ENCODE peak calls at places on chromosomes 4 and X, in eight cellular contexts. One of them, this sample, is unnamed.

GRCh38 chr4:115101675-115102074 is 11.7 kb downstream of the NDST4 start:
- DNase-seq in hepatocyte: no peak
- DNase-seq in lower leg skin: no peak
- DNase-seq in pancreas: no peak
- DNase-seq in GM20000: no peak
- DNase-seq in Caco-2: no peak
- DNase-seq in GM10248: no peak
- DNase-seq in cardiac muscle cell: no peak
- DNase-seq in this sample: no peak

GRCh38 chr4:42768125-42768748 is 111.3 kb upstream of the ATP8A1 start:
- DNase-seq in cardiac muscle cell: no peak
- DNase-seq in lower leg skin: no peak
- DNase-seq in pancreas: no peak
- DNase-seq in hepatocyte: no peak
- DNase-seq in GM10248: no peak
- DNase-seq in GM20000: no peak
- DNase-seq in Caco-2: no peak
- DNase-seq in this sample: no peak

GRCh38 chrX:126165721-126166401 is at the start of gene DCAF12L2:
- DNase-seq in hepatocyte: peak
- DNase-seq in GM10248: no peak
- DNase-seq in lower leg skin: peak
- DNase-seq in Caco-2: no peak
- DNase-seq in GM20000: no peak
- DNase-seq in cardiac muscle cell: peak
- DNase-seq in pancreas: peak
- DNase-seq in this sample: no peak

GRCh38 chrX:47743504-47743903 is 84.5 kb upstream of the UXT start:
- DNase-seq in pancreas: no peak
- DNase-seq in Caco-2: no peak
- DNase-seq in GM20000: no peak
- DNase-seq in hepatocyte: no peak
- DNase-seq in GM10248: no peak
- DNase-seq in cardiac muscle cell: peak
- DNase-seq in lower leg skin: no peak
- DNase-seq in this sample: no peak

GRCh38 chr4:7244343-7244680 is 52.0 kb downstream of the SORCS2 start:
- DNase-seq in GM10248: no peak
- DNase-seq in cardiac muscle cell: no peak
- DNase-seq in GM20000: no peak
- DNase-seq in lower leg skin: no peak
- DNase-seq in hepatocyte: no peak
- DNase-seq in Caco-2: no peak
- DNase-seq in pancreas: no peak
- DNase-seq in this sample: no peak

GRCh38 chr4:144575181-144575580 is 70.8 kb upstream of the HHIP start:
- DNase-seq in Caco-2: no peak
- DNase-seq in cardiac muscle cell: peak
- DNase-seq in lower leg skin: no peak
- DNase-seq in hepatocyte: peak
- DNase-seq in pancreas: no peak
- DNase-seq in GM20000: no peak
- DNase-seq in GM10248: no peak
- DNase-seq in this sample: no peak

GRCh38 chr4:102230194-102230593 is 115.1 kb downstream of the SLC39A8 start:
- DNase-seq in GM10248: no peak
- DNase-seq in lower leg skin: no peak
- DNase-seq in hepatocyte: no peak
- DNase-seq in GM20000: no peak
- DNase-seq in Caco-2: no peak
- DNase-seq in pancreas: no peak
- DNase-seq in cardiac muscle cell: no peak
- DNase-seq in this sample: no peak

GRCh38 chr4:44651425-44651824 is at the start of gene YIPF7:
- DNase-seq in Caco-2: no peak
- DNase-seq in lower leg skin: no peak
- DNase-seq in pancreas: no peak
- DNase-seq in GM20000: no peak
- DNase-seq in GM10248: no peak
- DNase-seq in hepatocyte: no peak
- DNase-seq in cardiac muscle cell: no peak
- DNase-seq in this sample: no peak

GRCh38 chr4:139875456-139875855 is 209.8 kb downstream of the MGST2 start:
- DNase-seq in Caco-2: no peak
- DNase-seq in GM10248: no peak
- DNase-seq in hepatocyte: no peak
- DNase-seq in cardiac muscle cell: no peak
- DNase-seq in pancreas: no peak
- DNase-seq in GM20000: no peak
- DNase-seq in lower leg skin: no peak
- DNase-seq in this sample: no peak

GRCh38 chrX:9522756-9523155 is 57.9 kb downstream of the TBL1X start:
- DNase-seq in lower leg skin: no peak
- DNase-seq in pancreas: no peak
- DNase-seq in Caco-2: no peak
- DNase-seq in hepatocyte: no peak
- DNase-seq in GM20000: no peak
- DNase-seq in GM10248: no peak
- DNase-seq in cardiac muscle cell: no peak
- DNase-seq in this sample: no peak

GRCh38 chr4:128597515-128597914 is 212.0 kb upstream of the JADE1 start:
- DNase-seq in pancreas: no peak
- DNase-seq in GM10248: no peak
- DNase-seq in cardiac muscle cell: no peak
- DNase-seq in lower leg skin: no peak
- DNase-seq in hepatocyte: no peak
- DNase-seq in GM20000: no peak
- DNase-seq in Caco-2: no peak
- DNase-seq in this sample: no peak

GRCh38 chr4:91471280-91471679 is 832.5 kb upstream of the GRID2 start:
- DNase-seq in Caco-2: no peak
- DNase-seq in pancreas: no peak
- DNase-seq in cardiac muscle cell: no peak
- DNase-seq in hepatocyte: no peak
- DNase-seq in lower leg skin: no peak
- DNase-seq in GM10248: no peak
- DNase-seq in GM20000: no peak
- DNase-seq in this sample: no peak

GRCh38 chr4:100707786-100708185 is 190.0 kb upstream of the EMCN start:
- DNase-seq in cardiac muscle cell: peak
- DNase-seq in hepatocyte: no peak
- DNase-seq in lower leg skin: no peak
- DNase-seq in GM20000: no peak
- DNase-seq in GM10248: no peak
- DNase-seq in pancreas: no peak
- DNase-seq in Caco-2: no peak
- DNase-seq in this sample: no peak

GRCh38 chrX:25558137-25558536 is 542.4 kb upstream of the ARX start:
- DNase-seq in hepatocyte: no peak
- DNase-seq in cardiac muscle cell: no peak
- DNase-seq in GM10248: no peak
- DNase-seq in Caco-2: no peak
- DNase-seq in GM20000: no peak
- DNase-seq in lower leg skin: no peak
- DNase-seq in pancreas: no peak
- DNase-seq in this sample: no peak

GRCh38 chrX:113275769-113276168 is 435.1 kb upstream of the AMOT start:
- DNase-seq in cardiac muscle cell: no peak
- DNase-seq in lower leg skin: no peak
- DNase-seq in pancreas: no peak
- DNase-seq in hepatocyte: no peak
- DNase-seq in GM10248: no peak
- DNase-seq in GM20000: no peak
- DNase-seq in Caco-2: no peak
- DNase-seq in this sample: no peak

GRCh38 chr4:21451032-21451431 is 497.5 kb downstream of the KCNIP4 start:
- DNase-seq in hepatocyte: no peak
- DNase-seq in GM20000: no peak
- DNase-seq in GM10248: no peak
- DNase-seq in lower leg skin: no peak
- DNase-seq in pancreas: no peak
- DNase-seq in Caco-2: no peak
- DNase-seq in cardiac muscle cell: peak
- DNase-seq in this sample: peak

GRCh38 chr4:21450331-21450730 is 498.2 kb downstream of the KCNIP4 start:
- DNase-seq in GM10248: no peak
- DNase-seq in GM20000: no peak
- DNase-seq in Caco-2: no peak
- DNase-seq in cardiac muscle cell: no peak
- DNase-seq in hepatocyte: no peak
- DNase-seq in lower leg skin: no peak
- DNase-seq in pancreas: no peak
- DNase-seq in this sample: peak

GRCh38 chr4:21452931-21453330 is 495.6 kb downstream of the KCNIP4 start:
- DNase-seq in hepatocyte: no peak
- DNase-seq in GM10248: no peak
- DNase-seq in cardiac muscle cell: no peak
- DNase-seq in Caco-2: no peak
- DNase-seq in GM20000: no peak
- DNase-seq in lower leg skin: no peak
- DNase-seq in pancreas: no peak
- DNase-seq in this sample: no peak

GRCh38 chr4:21447320-21448055 is 501.1 kb downstream of the KCNIP4 start:
- DNase-seq in hepatocyte: peak
- DNase-seq in cardiac muscle cell: no peak
- DNase-seq in lower leg skin: no peak
- DNase-seq in GM20000: no peak
- DNase-seq in pancreas: no peak
- DNase-seq in GM10248: no peak
- DNase-seq in Caco-2: no peak
- DNase-seq in this sample: peak
- TF ChIP-seq CTCF in hepatocyte: no peak
- TF ChIP-seq CTCF in cardiac muscle cell: no peak
- TF ChIP-seq CTCF in lower leg skin: no peak
- TF ChIP-seq CTCF in GM20000: no peak
- TF ChIP-seq CTCF in pancreas: no peak
- TF ChIP-seq CTCF in GM10248: no peak
- TF ChIP-seq CTCF in Caco-2: no peak
- TF ChIP-seq CTCF in this sample: no peak

GRCh38 chrX:78098108-78098507 is 5.9 kb upstream of the PGK1 start:
- DNase-seq in lower leg skin: no peak
- DNase-seq in hepatocyte: no peak
- DNase-seq in GM20000: no peak
- DNase-seq in GM10248: no peak
- DNase-seq in cardiac muscle cell: no peak
- DNase-seq in Caco-2: no peak
- DNase-seq in pancreas: no peak
- DNase-seq in this sample: no peak

DNA sequence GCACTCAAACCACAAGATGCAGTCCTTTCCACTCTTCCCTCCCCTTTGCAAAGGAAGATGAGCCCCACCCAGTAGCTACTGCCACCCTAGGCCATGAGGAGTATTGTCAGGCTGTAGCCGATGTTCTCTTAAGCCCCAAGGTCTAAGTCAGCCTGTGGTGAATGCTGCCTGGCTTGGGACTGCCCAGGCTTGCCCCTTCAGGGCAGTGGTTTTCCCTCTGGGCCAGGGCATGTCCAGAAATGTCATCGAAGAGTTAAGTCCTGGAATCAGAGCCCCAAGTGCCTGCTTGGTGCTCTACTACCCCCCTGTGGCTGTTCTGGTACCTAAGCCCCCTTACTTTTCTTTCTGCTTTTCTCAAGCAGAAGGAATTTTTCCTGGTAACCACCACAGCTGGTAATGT is 11.8 kb upstream of the PGK1 start:
- DNase-seq in hepatocyte: no peak
- DNase-seq in lower leg skin: no peak
- DNase-seq in GM10248: no peak
- DNase-seq in pancreas: no peak
- DNase-seq in GM20000: no peak
- DNase-seq in Caco-2: no peak
- DNase-seq in cardiac muscle cell: peak
- DNase-seq in this sample: peak
- TF ChIP-seq CTCF in hepatocyte: no peak
- TF ChIP-seq CTCF in lower leg skin: no peak
- TF ChIP-seq CTCF in GM10248: peak
- TF ChIP-seq CTCF in pancreas: no peak
- TF ChIP-seq CTCF in GM20000: peak
- TF ChIP-seq CTCF in Caco-2: no peak
- TF ChIP-seq CTCF in cardiac muscle cell: peak
- TF ChIP-seq CTCF in this sample: peak

GRCh38 chr4:178599521-178599920 is 1157.3 kb upstream of the AGA start:
- DNase-seq in GM20000: no peak
- DNase-seq in Caco-2: no peak
- DNase-seq in hepatocyte: no peak
- DNase-seq in pancreas: no peak
- DNase-seq in cardiac muscle cell: no peak
- DNase-seq in GM10248: no peak
- DNase-seq in lower leg skin: no peak
- DNase-seq in this sample: peak
- TF ChIP-seq CTCF in GM20000: no peak
- TF ChIP-seq CTCF in Caco-2: no peak
- TF ChIP-seq CTCF in hepatocyte: peak
- TF ChIP-seq CTCF in pancreas: no peak
- TF ChIP-seq CTCF in cardiac muscle cell: no peak
- TF ChIP-seq CTCF in GM10248: no peak
- TF ChIP-seq CTCF in lower leg skin: no peak
- TF ChIP-seq CTCF in this sample: no peak

DNA sequence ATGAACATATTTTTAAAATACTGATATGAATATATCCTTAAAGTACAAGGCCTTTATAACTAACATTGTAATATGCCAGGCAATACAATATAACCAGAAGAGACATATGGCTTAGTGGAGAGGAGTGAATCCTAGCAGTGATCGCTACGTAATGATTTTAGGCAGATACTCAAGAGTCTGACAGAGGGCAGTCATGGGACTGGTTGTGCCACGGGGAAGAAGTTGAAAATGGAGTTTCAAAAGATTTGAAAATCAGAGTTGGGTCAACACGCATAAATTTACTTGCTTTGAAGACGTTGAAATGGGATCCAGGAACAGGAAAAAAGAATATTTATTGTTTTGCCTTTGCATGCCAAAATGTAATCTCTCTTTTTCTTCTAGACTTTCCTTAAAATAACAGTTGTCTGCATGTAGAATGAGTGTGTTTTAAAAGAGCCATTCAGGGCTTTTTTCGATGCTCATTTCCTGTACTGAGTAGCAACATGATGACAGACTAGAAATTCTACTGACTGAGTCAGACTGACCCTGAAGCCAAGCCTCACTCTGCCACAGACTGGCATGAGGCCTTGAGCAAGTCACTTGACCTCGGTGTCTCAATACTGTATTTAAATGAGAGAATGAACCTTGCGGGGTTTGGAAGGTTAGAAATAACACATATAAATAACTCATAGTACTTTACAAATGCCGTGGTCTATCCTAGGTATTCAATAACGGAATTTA is 8.1 kb upstream of the SMS start:
- DNase-seq in hepatocyte: no peak
- DNase-seq in cardiac muscle cell: peak
- DNase-seq in lower leg skin: no peak
- DNase-seq in GM20000: no peak
- DNase-seq in GM10248: no peak
- DNase-seq in Caco-2: no peak
- DNase-seq in pancreas: no peak
- DNase-seq in this sample: peak
- TF ChIP-seq CTCF in hepatocyte: no peak
- TF ChIP-seq CTCF in cardiac muscle cell: no peak
- TF ChIP-seq CTCF in lower leg skin: no peak
- TF ChIP-seq CTCF in GM20000: no peak
- TF ChIP-seq CTCF in GM10248: no peak
- TF ChIP-seq CTCF in Caco-2: no peak
- TF ChIP-seq CTCF in pancreas: no peak
- TF ChIP-seq CTCF in this sample: no peak

GRCh38 chrX:30935985-30936384 is 46.9 kb upstream of the TAB3 start:
- DNase-seq in Caco-2: peak
- DNase-seq in GM20000: no peak
- DNase-seq in hepatocyte: peak
- DNase-seq in lower leg skin: no peak
- DNase-seq in GM10248: no peak
- DNase-seq in cardiac muscle cell: peak
- DNase-seq in pancreas: no peak
- DNase-seq in this sample: peak
- TF ChIP-seq CTCF in Caco-2: no peak
- TF ChIP-seq CTCF in GM20000: no peak
- TF ChIP-seq CTCF in hepatocyte: peak
- TF ChIP-seq CTCF in lower leg skin: no peak
- TF ChIP-seq CTCF in GM10248: no peak
- TF ChIP-seq CTCF in cardiac muscle cell: peak
- TF ChIP-seq CTCF in pancreas: no peak
- TF ChIP-seq CTCF in this sample: no peak